ENCODE peak calls at places on chromosomes 11 and 22, in four cellular contexts. L is LNCaP clone FGC, U is HFF-Myc, W is coronary artery. T is an unnamed sample.

GRCh38 chr11:27296406-27296994 is 66.5 kb downstream of the CCDC34 start:
- DNase-seq in L (peak), U (no peak), W (no peak), T (no peak)

GRCh38 chr11:106424111-106424510 is 346.6 kb downstream of the AASDHPPT start:
- DNase-seq in L (no peak), U (peak), W (no peak), T (peak)

GRCh38 chr11:86414032-86414431 is 39.3 kb downstream of the CCDC81 start:
- DNase-seq in L (no peak), U (no peak), W (no peak), T (no peak)

GRCh38 chr22:26215766-26216165 is 46.5 kb downstream of the SEZ6L start:
- DNase-seq in L (no peak), U (no peak), W (no peak), T (no peak)

GRCh38 chr11:2775626-2776350 is 76.0 kb upstream of the KCNQ1OT1 start:
- DNase-seq in L (no peak), U (no peak), W (peak), T (no peak)

GRCh38 chr11:61417670-61418069 is 12.1 kb downstream of the CPSF7 start:
- DNase-seq in L (no peak), U (no peak), W (no peak), T (no peak)

GRCh38 chr11:86811637-86812321 is 11.4 kb downstream of the PRSS23 start:
- DNase-seq in L (no peak), U (no peak), W (no peak), T (no peak)

GRCh38 chr22:38840129-38840528 is 3.7 kb downstream of the NPTXR start:
- DNase-seq in L (no peak), U (no peak), W (no peak), T (no peak)

GRCh38 chr11:113448311-113448666 is 26.9 kb downstream of the DRD2 start:
- DNase-seq in L (no peak), U (no peak), W (no peak), T (no peak)

GRCh38 chr22:50482107-50483074 is 1.0 kb downstream of the ADM2 start:
- DNase-seq in L (no peak), U (no peak), W (no peak), T (no peak)

GRCh38 chr22:22235564-22235963 is 9.0 kb upstream of the VPREB1 start:
- DNase-seq in L (no peak), U (no peak), W (no peak), T (no peak)

GRCh38 chr22:42365337-42365865 is 66.8 kb downstream of the NFAM1 start:
- DNase-seq in L (no peak), U (no peak), W (no peak), T (no peak)

GRCh38 chr11:2399488-2400068 is 972 bp upstream of the TSSC4 start:
- DNase-seq in L (no peak), U (no peak), W (peak), T (no peak)

GRCh38 chr22:38572065-38572464 is 2.1 kb upstream of the DMC1 start:
- DNase-seq in L (no peak), U (no peak), W (no peak), T (no peak)

GRCh38 chr11:115222863-115223530 is 281.2 kb downstream of the CADM1 start:
- DNase-seq in L (no peak), U (no peak), W (no peak), T (no peak)
- H3K4me3 ChIP-seq in L (no peak), U (no peak), W (no peak), T (no peak)

DNA sequence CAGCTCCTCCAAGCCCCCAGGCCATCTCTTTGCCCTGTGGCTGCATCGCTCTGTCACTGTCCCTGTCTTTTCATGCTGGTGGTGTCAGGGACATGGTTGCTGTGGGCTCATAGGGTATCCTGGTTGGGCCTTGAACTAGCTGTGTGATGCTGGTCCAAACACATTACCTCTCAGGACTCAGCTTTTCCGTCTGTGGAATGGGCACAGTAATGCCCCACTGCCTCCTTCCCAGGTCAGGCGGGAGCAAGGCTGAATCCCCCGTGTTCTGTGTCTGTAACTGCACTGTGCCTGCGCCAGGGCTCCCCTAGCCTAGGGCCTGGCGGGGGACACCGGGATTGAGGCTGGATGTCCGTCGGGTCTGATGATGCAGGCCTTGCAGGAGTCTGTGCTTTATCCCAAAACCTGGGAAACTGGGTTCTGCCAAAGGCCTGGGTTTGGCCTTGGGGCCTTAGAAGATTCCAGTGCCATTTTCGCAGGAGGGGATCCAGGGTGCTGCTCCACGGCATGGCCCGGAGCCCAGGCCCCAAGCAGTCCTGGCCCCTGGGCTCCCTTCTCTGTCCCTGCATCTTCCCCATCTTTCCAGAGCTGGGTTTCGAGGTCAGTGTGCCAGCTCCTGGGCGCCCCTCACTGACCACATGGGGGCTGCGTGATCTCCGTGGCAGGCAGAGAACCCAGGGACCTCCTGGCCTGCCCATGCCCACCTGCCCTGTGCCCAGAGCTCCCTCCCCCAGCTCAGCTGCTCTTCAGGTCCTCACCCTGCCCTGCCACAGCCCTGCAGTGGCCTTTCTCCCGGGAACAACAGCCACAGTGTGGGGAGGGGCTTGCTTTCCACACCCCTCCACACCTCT is 32.7 kb upstream of the CELSR1 start:
- DNase-seq in L (no peak), U (no peak), W (no peak), T (no peak)
- TF ChIP-seq CTCF in L (no peak), U (no peak), W (no peak), T (no peak)

DNA sequence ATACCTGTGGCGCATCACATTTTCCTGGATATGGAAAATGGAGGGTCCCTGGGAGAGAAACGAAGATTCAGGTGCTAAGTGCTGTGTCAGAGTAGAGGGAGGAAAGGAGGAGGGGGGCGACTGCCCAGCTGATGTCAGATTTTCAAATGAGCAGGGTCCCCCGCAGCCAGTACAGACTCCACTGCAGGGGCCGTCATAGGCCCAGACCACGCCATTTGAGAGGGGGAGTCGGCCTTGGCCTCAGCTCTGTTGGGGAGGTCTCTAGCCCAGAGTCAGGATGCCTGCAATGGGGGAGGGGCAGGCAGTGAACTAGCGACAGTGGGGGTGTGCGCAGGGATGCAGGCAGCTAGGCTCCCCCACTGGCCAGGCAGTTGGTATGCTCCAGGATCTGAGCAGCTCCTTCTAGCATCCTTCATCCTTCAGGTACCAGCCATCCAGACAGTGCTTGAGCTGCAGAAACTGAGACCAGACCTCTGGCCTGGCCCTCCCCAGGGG is at the start of the genes BSCL2 and GNG3:
- DNase-seq in L (no peak), U (no peak), W (no peak), T (no peak)
- H3K4me3 ChIP-seq in L (peak), U (peak), W (peak), T (peak)

GRCh38 chr11:12376259-12376971 is 956 bp upstream of the PARVA start:
- DNase-seq in L (no peak), U (peak), W (no peak), T (peak)

GRCh38 chr11:12381875-12382274 is 4.5 kb downstream of the PARVA start:
- DNase-seq in L (no peak), U (no peak), W (no peak), T (peak)

GRCh38 chr11:12380565-12381325 is 3.4 kb downstream of the PARVA start:
- DNase-seq in L (no peak), U (no peak), W (no peak), T (no peak)

GRCh38 chr11:12377824-12378593 is 638 bp downstream of the PARVA start:
- DNase-seq in L (no peak), U (peak), W (peak), T (peak)

GRCh38 chr11:12377106-12377823 is at the start of gene PARVA:
- DNase-seq in L (no peak), U (peak), W (peak), T (peak)
- TF ChIP-seq CTCF in L (peak), U (no peak), W (no peak), T (no peak)

GRCh38 chr22:19793656-19794310 is 33.2 kb downstream of the TBX1 start:
- DNase-seq in L (no peak), U (no peak), W (no peak), T (no peak)

GRCh38 chr22:19795617-19796008 is 35.0 kb downstream of the TBX1 start:
- DNase-seq in L (no peak), U (no peak), W (no peak), T (no peak)

GRCh38 chr22:19791243-19791642 is 30.7 kb downstream of the TBX1 start:
- DNase-seq in L (no peak), U (no peak), W (no peak), T (no peak)

GRCh38 chr22:19791894-19792293 is 31.3 kb downstream of the TBX1 start:
- DNase-seq in L (no peak), U (no peak), W (no peak), T (no peak)

DNA sequence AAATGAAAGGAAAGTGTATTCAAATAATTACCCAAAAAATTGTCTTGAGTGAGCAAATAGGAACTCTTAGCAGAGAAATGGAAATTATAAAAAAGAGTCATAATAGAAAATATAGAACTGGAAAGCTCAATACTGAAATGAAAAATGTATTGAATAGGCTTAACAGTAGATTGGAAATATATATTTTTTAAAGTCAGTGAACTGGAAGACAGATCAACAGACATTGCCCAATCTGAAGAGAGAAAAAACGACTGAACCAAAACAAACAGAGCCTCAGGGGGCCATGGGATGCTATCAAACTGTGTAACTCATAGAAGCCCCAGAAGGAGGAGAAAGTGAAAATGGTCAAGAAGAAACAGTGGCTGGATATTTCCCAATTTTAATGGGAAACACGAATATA is 32.6 kb downstream of the TBX1 start:
- DNase-seq in L (no peak), U (no peak), W (no peak), T (no peak)
- H3K4me3 ChIP-seq in L (no peak), U (no peak), W (no peak), T (no peak)

DNA sequence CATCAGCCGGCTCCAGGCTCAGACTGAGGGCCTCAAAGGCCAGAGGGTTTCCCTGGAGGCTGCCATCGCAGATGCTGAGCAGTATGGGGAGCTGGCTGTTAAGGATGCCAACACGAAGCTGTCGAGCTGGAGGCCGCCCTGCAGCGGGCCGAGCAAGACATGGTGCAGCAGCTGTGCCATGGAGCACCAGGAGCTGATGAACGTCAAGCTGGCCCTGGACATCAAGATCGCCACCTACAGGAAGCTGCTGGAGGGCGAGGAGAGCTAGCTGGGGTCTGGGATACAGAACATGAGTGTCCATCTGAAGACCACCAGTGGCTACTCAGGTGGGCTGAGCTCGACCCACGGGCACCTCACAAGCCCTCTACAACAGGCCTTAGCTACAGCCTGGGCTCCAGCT is 4.0 kb upstream of the SCUBE2 start:
- DNase-seq in L (no peak), U (no peak), W (no peak), T (no peak)
- TF ChIP-seq CTCF in L (peak), U (peak), W (no peak), T (peak)

GRCh38 chr22:35465109-35465701 is 65.3 kb downstream of the MCM5 start:
- DNase-seq in L (no peak), U (no peak), W (no peak), T (no peak)

GRCh38 chr22:35463231-35463933 is 63.4 kb downstream of the MCM5 start:
- DNase-seq in L (no peak), U (no peak), W (peak), T (no peak)

GRCh38 chr22:35467788-35468187 is 67.8 kb downstream of the MCM5 start:
- DNase-seq in L (peak), U (no peak), W (no peak), T (no peak)

GRCh38 chr22:35462558-35463230 is 62.8 kb downstream of the MCM5 start:
- DNase-seq in L (no peak), U (no peak), W (peak), T (no peak)

DNA sequence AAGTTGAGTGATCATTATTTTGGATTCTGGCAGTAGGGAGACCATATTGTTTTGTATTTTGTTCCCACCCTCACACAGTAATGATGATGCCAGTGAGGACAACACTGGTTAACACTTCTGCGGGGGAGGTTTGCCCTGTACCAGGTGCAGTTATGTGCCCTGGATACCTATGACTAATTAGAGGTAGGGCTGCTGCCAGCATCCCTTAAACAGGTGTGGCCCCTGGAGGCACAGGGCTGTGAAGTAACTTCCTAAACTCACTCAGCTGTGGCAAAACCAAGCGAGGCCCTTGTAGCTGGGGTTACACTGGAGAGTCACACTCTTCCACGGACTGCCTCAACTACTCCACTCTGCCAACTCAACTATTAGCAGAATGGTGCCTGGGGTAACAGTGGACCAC is 64.5 kb downstream of the MCM5 start:
- DNase-seq in L (no peak), U (no peak), W (no peak), T (no peak)
- H3K4me3 ChIP-seq in L (no peak), U (no peak), W (no peak), T (no peak)

GRCh38 chr22:20565761-20566160 is 58.4 kb downstream of the MED15 start:
- DNase-seq in L (no peak), U (no peak), W (no peak), T (no peak)
- TF ChIP-seq CTCF in L (no peak), U (no peak), W (no peak), T (no peak)

T was measured in retinal pigment epithelial cell.